ENCODE peak calls at places on chromosome 1, in five cellular contexts. P is AG04450, W is heart left ventricle, U is prostate gland, H is fibroblast of lung. C is an unnamed sample.

GRCh38 chr1:91751281-91751680 is 134.7 kb downstream of the TGFBR3 start:
- DNase-seq in P (no peak), W (peak; percentile 45), U (no peak), H (peak; percentile 88), C (no peak)

GRCh38 chr1:14115976-14116375 is 416.0 kb downstream of the PRDM2 start:
- DNase-seq in P (no peak), W (no peak), U (no peak), H (no peak), C (no peak)

GRCh38 chr1:173507847-173508209 is 30.7 kb downstream of the PRDX6 start:
- DNase-seq in P (no peak), W (no peak), U (no peak), H (no peak), C (no peak)

GRCh38 chr1:198904356-198904755 is 265.5 kb downstream of the PTPRC start:
- DNase-seq in P (peak; percentile 18), W (no peak), U (no peak), H (peak; percentile 82), C (no peak)

GRCh38 chr1:87200875-87201638 is 127.6 kb upstream of the LMO4 start:
- DNase-seq in P (no peak), W (no peak), U (no peak), H (no peak), C (no peak)

GRCh38 chr1:160651428-160652064 is 4.7 kb upstream of the SLAMF1 start:
- DNase-seq in P (no peak), W (no peak), U (no peak), H (no peak), C (no peak)

GRCh38 chr1:77313491-77313890 is 31.7 kb downstream of the AK5 start:
- DNase-seq in P (no peak), W (no peak), U (no peak), H (peak; percentile 39), C (no peak)

GRCh38 chr1:12650001-12650421 is 6.1 kb downstream of the AADACL4 start:
- DNase-seq in P (peak; percentile 93), W (no peak), U (no peak), H (peak; percentile 79), C (no peak)

GRCh38 chr1:90407737-90408136 is 309.4 kb downstream of the BARHL2 start:
- DNase-seq in P (no peak), W (no peak), U (no peak), H (no peak), C (no peak)

GRCh38 chr1:162670928-162671663 is 38.8 kb downstream of the DDR2 start:
- DNase-seq in P (no peak), W (no peak), U (no peak), H (peak; percentile 64), C (no peak)

GRCh38 chr1:159917533-159917932 is 7.8 kb downstream of the TAGLN2 start:
- DNase-seq in P (no peak), W (no peak), U (no peak), H (no peak), C (no peak)

GRCh38 chr1:64471218-64471719 is 1.3 kb downstream of the CACHD1 start:
- DNase-seq in P (no peak), W (peak; percentile 29), U (peak; percentile 25), H (peak; percentile 28), C (peak; percentile 61)

GRCh38 chr1:16241116-16241763 is 4.3 kb upstream of the CPLANE2 start:
- DNase-seq in P (no peak), W (no peak), U (no peak), H (no peak), C (peak; percentile 24)

GRCh38 chr1:247448107-247448778 is 9.7 kb downstream of the OR2B11 start:
- DNase-seq in P (no peak), W (peak; percentile 70), U (peak; percentile 26), H (peak; percentile 63), C (peak; percentile 80)

GRCh38 chr1:116711061-116711582 is 43.1 kb upstream of the CD2 start:
- DNase-seq in P (no peak), W (no peak), U (no peak), H (no peak), C (no peak)

GRCh38 chr1:6474815-6475282 is 8.9 kb upstream of the TNFRSF25 start:
- DNase-seq in P (no peak), W (no peak), U (no peak), H (no peak), C (peak; percentile 43)

GRCh38 chr1:13588946-13589345 is 5.3 kb downstream of the PDPN start:
- DNase-seq in P (no peak), W (no peak), U (no peak), H (no peak), C (no peak)

GRCh38 chr1:167339405-167339804 is 118.7 kb downstream of the POU2F1 start:
- DNase-seq in P (no peak), W (no peak), U (no peak), H (no peak), C (no peak)

GRCh38 chr1:55556378-55556777 is 341.2 kb upstream of the USP24 start:
- DNase-seq in P (no peak), W (no peak), U (no peak), H (peak; percentile 33), C (no peak)

GRCh38 chr1:121566346-121566745 is 381.6 kb downstream of the SRGAP2C start:
- DNase-seq in P (no peak), W (no peak), U (no peak), H (no peak), C (no peak)

GRCh38 chr1:121569407-121569806 is 384.6 kb downstream of the SRGAP2C start:
- DNase-seq in P (no peak), W (no peak), U (no peak), H (no peak), C (no peak)
- H3K27ac ChIP-seq in P (no peak overlapping the region), W (no peak overlapping the region), U (no peak overlapping the region), H (no peak overlapping the region), C (no peak overlapping the region)

DNA sequence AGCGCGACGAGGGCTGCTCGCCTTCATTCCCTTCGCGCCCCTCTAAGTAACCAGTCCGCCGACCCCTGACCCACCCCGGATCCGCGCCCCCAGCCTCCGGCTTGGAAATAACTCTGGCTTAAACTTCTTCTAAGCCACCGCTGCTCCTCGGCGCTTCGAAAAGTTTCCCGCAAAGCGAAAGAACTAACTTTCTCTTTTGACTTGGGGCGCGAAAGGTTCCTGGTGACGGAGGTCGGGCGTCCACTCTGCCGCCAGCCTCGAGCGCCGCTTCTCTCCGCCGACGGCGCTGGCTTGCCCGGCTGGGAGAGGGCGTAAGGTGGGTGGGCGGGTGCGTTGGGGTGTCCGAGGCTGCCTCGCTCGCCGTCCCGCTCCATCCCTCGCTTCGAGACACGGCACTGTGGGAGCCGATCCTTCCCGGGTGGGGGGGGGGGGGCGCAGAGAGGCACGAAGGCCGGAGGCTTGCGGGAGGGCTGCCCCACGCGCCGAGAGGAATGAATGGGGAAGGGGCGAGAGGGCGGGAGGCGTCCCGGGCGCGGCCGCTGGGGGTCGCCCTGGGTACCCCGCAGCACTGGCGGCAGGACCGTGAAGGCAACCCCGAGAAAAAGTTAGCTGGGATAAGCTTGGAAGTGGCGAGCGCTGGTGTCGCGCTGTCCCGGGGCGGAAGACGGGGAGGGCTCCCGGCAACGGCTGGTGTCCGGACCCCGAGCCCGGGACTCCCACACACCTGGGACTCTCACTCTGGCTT is 567 bp downstream of the ATF3 start:
- DNase-seq in P (no peak), W (peak; percentile 54), U (peak; percentile 33), H (peak; percentile 56), C (peak; percentile 74)
- TF ChIP-seq CTCF in P (peak; percentile 67), W (peak; percentile 71), U (peak; percentile 50), H (peak; percentile 61), C (peak; percentile 53)

DNA sequence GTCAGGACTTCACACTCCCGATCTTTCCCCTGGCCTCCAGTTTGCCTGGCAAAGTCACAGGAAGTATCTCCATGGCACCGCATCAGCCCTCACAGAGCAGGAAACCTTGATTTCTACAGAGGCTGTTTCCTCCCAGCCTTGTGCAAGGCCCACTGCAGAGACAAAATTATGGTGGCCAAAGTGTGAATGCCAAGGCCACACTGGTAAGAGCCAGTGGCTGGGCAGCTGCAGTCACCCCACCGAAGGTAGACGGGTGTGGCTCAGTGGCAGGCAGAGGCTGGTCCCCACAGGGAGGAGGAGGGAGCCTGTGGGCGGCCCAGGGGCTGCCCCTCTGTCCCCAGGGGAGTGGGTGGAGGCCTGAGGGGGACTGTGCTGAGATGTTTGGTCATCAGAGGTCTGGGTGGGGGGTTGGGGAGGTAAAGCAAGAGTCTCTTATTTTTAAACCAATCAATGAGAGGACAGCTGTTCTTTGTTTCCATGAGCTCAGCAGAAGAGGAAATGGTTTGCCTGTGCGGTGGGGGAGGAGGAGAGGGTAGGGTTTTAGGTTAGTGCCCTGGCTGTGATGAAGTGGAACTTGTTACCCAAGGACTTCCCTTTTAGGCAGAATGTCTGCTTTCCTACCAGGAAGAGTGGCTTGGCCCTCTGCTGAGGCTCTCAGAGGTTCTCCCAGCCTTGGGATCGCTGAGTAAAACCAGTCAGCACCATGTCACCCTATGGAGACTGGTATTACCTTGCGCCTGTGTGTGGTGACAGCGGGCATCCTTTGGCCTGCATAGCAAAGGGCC is 18.0 kb upstream of the BTG2 start:
- DNase-seq in P (no peak), W (peak; percentile 71), U (no peak), H (peak; percentile 34), C (peak; percentile 79)
- H3K27ac ChIP-seq in P (no peak overlapping the region), W (peak overlapping the region; percentile 98), U (peak overlapping the region; percentile 65), H (no peak overlapping the region), C (peak overlapping the region; percentile 96)

DNA sequence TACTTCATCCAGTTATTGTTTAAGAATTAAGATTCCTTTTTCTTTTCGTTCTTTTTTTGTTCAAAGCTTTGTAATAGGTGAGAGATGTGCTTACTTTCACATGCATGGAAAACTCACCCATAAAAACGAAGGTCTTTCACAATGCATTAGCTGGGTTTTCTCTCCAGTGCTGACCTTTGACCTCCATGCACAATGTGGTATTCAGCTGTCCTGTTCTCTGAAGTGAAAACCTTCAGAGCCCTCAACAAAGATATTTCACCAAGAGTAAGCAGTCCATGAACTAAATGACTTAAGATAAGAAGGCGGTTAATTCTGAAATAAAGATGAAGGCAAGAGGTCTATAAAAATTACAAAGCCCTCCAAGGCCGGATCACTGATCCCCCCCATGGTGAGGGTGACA is 77.1 kb upstream of the IPO9 start:
- DNase-seq in P (no peak), W (no peak), U (no peak), H (peak; percentile 67), C (no peak)
- TF ChIP-seq CTCF in P (no peak), W (no peak), U (no peak), H (no peak), C (no peak)

GRCh38 chr1:175182347-175182746 is 10.2 kb downstream of the KIAA0040 start:
- DNase-seq in P (no peak), W (no peak), U (no peak), H (no peak), C (no peak)
- H3K27ac ChIP-seq in P (no peak overlapping the region), W (no peak overlapping the region), U (no peak overlapping the region), H (no peak overlapping the region), C (no peak overlapping the region)

DNA sequence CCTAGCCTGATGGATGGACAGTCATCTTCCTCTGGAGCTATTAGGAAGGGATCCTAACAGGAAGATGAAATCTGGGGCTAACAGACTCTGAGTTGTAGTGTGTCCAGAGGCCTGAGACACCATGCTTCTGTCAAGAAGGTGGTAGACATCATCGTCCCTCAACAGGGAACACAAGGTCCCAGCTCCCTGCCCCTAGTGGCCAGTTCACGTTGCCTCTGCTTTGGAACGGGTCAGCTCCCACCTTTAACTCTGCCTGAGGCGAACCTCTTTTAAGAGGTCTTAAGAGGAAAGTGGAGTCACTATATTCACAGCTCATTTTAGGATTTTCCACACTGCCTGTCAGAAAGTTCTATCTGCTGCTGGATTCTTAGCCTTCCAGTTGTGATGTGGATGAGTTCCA is 28.3 kb downstream of the LRRC71 start:
- DNase-seq in P (no peak), W (peak; percentile 11), U (no peak), H (no peak), C (no peak)
- TF ChIP-seq CTCF in P (peak; percentile 32), W (no peak), U (no peak), H (no peak), C (no peak)

C was measured in lower lobe of right lung.